ENCODE peak calls at places on chromosomes 4 and X, in nine cellular contexts. One of them, this sample, is unnamed.

GRCh38 chrX:154132366-154132765 is 11.7 kb upstream of the OPN1LW start:
- DNase-seq in Calu3: no peak
- DNase-seq in choroid plexus epithelial cell: no peak
- DNase-seq in transverse colon: no peak
- DNase-seq in DND-41: no peak
- DNase-seq in RWPE1: no peak
- DNase-seq in epithelial cell of esophagus: no peak
- DNase-seq in neural progenitor cell: no peak
- DNase-seq in WTC11: no peak
- DNase-seq in this sample: no peak

GRCh38 chr4:132097046-132097445 is 1052.0 kb upstream of the PCDH10 start:
- DNase-seq in neural progenitor cell: no peak
- DNase-seq in epithelial cell of esophagus: no peak
- DNase-seq in Calu3: no peak
- DNase-seq in choroid plexus epithelial cell: no peak
- DNase-seq in RWPE1: no peak
- DNase-seq in WTC11: no peak
- DNase-seq in transverse colon: no peak
- DNase-seq in DND-41: no peak
- DNase-seq in this sample: no peak

GRCh38 chr4:7066493-7066892 is 1.4 kb downstream of the GRPEL1 start:
- DNase-seq in neural progenitor cell: no peak
- DNase-seq in WTC11: no peak
- DNase-seq in transverse colon: peak
- DNase-seq in epithelial cell of esophagus: no peak
- DNase-seq in RWPE1: no peak
- DNase-seq in choroid plexus epithelial cell: no peak
- DNase-seq in Calu3: no peak
- DNase-seq in DND-41: no peak
- DNase-seq in this sample: no peak

GRCh38 chrX:111492085-111492484 is 19.4 kb upstream of the SERTM2 start:
- DNase-seq in epithelial cell of esophagus: no peak
- DNase-seq in DND-41: no peak
- DNase-seq in transverse colon: no peak
- DNase-seq in neural progenitor cell: no peak
- DNase-seq in choroid plexus epithelial cell: no peak
- DNase-seq in Calu3: no peak
- DNase-seq in RWPE1: no peak
- DNase-seq in WTC11: no peak
- DNase-seq in this sample: no peak

GRCh38 chr4:12844111-12844510 is 640.0 kb downstream of the RAB28 start:
- DNase-seq in choroid plexus epithelial cell: no peak
- DNase-seq in WTC11: no peak
- DNase-seq in DND-41: no peak
- DNase-seq in neural progenitor cell: no peak
- DNase-seq in RWPE1: no peak
- DNase-seq in epithelial cell of esophagus: peak
- DNase-seq in transverse colon: no peak
- DNase-seq in Calu3: no peak
- DNase-seq in this sample: no peak

GRCh38 chr4:79697444-79697843 is 289.4 kb upstream of the GK2 start:
- DNase-seq in choroid plexus epithelial cell: no peak
- DNase-seq in RWPE1: no peak
- DNase-seq in DND-41: no peak
- DNase-seq in transverse colon: no peak
- DNase-seq in Calu3: no peak
- DNase-seq in epithelial cell of esophagus: no peak
- DNase-seq in WTC11: no peak
- DNase-seq in neural progenitor cell: no peak
- DNase-seq in this sample: no peak

GRCh38 chr4:40099010-40099409 is 42.4 kb downstream of the N4BP2 start:
- DNase-seq in WTC11: no peak
- DNase-seq in DND-41: no peak
- DNase-seq in neural progenitor cell: no peak
- DNase-seq in transverse colon: no peak
- DNase-seq in Calu3: no peak
- DNase-seq in choroid plexus epithelial cell: peak
- DNase-seq in RWPE1: no peak
- DNase-seq in epithelial cell of esophagus: no peak
- DNase-seq in this sample: no peak

GRCh38 chr4:106186201-106186600 is 129.8 kb downstream of the TBCK start:
- DNase-seq in WTC11: no peak
- DNase-seq in choroid plexus epithelial cell: no peak
- DNase-seq in Calu3: no peak
- DNase-seq in epithelial cell of esophagus: no peak
- DNase-seq in neural progenitor cell: no peak
- DNase-seq in RWPE1: no peak
- DNase-seq in DND-41: no peak
- DNase-seq in transverse colon: no peak
- DNase-seq in this sample: no peak

GRCh38 chr4:156931267-156931666 is 40.3 kb downstream of the PDGFC start:
- DNase-seq in epithelial cell of esophagus: peak
- DNase-seq in transverse colon: peak
- DNase-seq in RWPE1: peak
- DNase-seq in choroid plexus epithelial cell: peak
- DNase-seq in DND-41: no peak
- DNase-seq in Calu3: peak
- DNase-seq in WTC11: no peak
- DNase-seq in neural progenitor cell: no peak
- DNase-seq in this sample: no peak

GRCh38 chrX:131316260-131316659 is 27.2 kb upstream of the IGSF1 start:
- DNase-seq in transverse colon: no peak
- DNase-seq in RWPE1: no peak
- DNase-seq in epithelial cell of esophagus: no peak
- DNase-seq in DND-41: no peak
- DNase-seq in WTC11: no peak
- DNase-seq in neural progenitor cell: no peak
- DNase-seq in choroid plexus epithelial cell: no peak
- DNase-seq in Calu3: no peak
- DNase-seq in this sample: no peak
- TF ChIP-seq CTCF in transverse colon: no peak
- TF ChIP-seq CTCF in RWPE1: no peak
- TF ChIP-seq CTCF in epithelial cell of esophagus: no peak
- TF ChIP-seq CTCF in DND-41: no peak
- TF ChIP-seq CTCF in WTC11: no peak
- TF ChIP-seq CTCF in neural progenitor cell: no peak
- TF ChIP-seq CTCF in choroid plexus epithelial cell: no peak
- TF ChIP-seq CTCF in Calu3: no peak
- TF ChIP-seq CTCF in this sample: no peak

DNA sequence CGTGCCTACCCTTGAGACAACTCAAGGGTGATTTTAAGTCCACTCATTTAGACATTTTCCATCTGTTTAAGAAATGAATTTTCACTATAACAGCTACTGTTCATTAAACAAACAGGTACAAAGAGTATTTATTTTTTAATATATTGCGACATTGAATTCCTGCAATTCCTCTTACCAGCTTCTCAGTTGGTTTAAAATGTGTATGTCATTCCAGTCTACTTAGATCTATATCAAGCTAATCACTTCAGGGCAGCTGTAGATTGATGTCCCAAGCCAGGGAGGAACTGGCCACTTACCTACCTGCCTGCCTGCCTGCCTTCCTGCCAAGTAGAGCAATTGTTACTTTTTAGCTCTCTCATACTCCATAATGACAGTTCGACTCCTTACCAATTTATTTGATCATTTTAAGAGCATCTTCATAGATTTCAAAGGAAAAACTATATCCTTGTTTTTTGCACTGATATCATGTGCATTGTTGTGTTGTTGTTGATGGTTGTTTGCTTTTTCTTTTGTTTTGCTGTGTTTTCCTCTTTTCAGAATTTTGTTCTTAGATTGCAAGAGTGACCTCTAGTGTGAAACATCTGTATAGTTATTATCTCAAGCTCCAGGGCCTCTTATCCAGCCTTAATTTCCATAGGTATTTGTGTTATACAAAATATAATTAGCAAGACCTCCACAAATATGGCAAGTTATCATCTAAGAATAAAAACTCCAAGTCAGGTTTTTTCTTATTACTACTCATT is 120.9 kb upstream of the NRK start:
- DNase-seq in Calu3: no peak
- DNase-seq in epithelial cell of esophagus: peak
- DNase-seq in DND-41: no peak
- DNase-seq in transverse colon: no peak
- DNase-seq in neural progenitor cell: no peak
- DNase-seq in WTC11: no peak
- DNase-seq in RWPE1: peak
- DNase-seq in choroid plexus epithelial cell: peak
- DNase-seq in this sample: no peak
- TF ChIP-seq CTCF in Calu3: no peak
- TF ChIP-seq CTCF in epithelial cell of esophagus: peak
- TF ChIP-seq CTCF in DND-41: no peak
- TF ChIP-seq CTCF in transverse colon: no peak
- TF ChIP-seq CTCF in neural progenitor cell: peak
- TF ChIP-seq CTCF in WTC11: no peak
- TF ChIP-seq CTCF in RWPE1: peak
- TF ChIP-seq CTCF in choroid plexus epithelial cell: peak
- TF ChIP-seq CTCF in this sample: no peak

GRCh38 chr4:133483600-133484246 is 334.6 kb downstream of the PCDH10 start:
- DNase-seq in RWPE1: no peak
- DNase-seq in DND-41: no peak
- DNase-seq in epithelial cell of esophagus: peak
- DNase-seq in choroid plexus epithelial cell: peak
- DNase-seq in WTC11: no peak
- DNase-seq in neural progenitor cell: peak
- DNase-seq in transverse colon: no peak
- DNase-seq in Calu3: peak
- DNase-seq in this sample: no peak
- TF ChIP-seq CTCF in RWPE1: peak
- TF ChIP-seq CTCF in DND-41: peak
- TF ChIP-seq CTCF in epithelial cell of esophagus: peak
- TF ChIP-seq CTCF in choroid plexus epithelial cell: peak
- TF ChIP-seq CTCF in WTC11: no peak
- TF ChIP-seq CTCF in neural progenitor cell: peak
- TF ChIP-seq CTCF in transverse colon: no peak
- TF ChIP-seq CTCF in Calu3: no peak
- TF ChIP-seq CTCF in this sample: no peak

GRCh38 chrX:29229802-29230201 is 642.6 kb downstream of the IL1RAPL1 start:
- DNase-seq in epithelial cell of esophagus: peak
- DNase-seq in transverse colon: no peak
- DNase-seq in RWPE1: no peak
- DNase-seq in WTC11: no peak
- DNase-seq in neural progenitor cell: no peak
- DNase-seq in DND-41: no peak
- DNase-seq in Calu3: no peak
- DNase-seq in choroid plexus epithelial cell: no peak
- DNase-seq in this sample: no peak

GRCh38 chrX:29233592-29234179 is 646.4 kb downstream of the IL1RAPL1 start:
- DNase-seq in neural progenitor cell: no peak
- DNase-seq in RWPE1: no peak
- DNase-seq in WTC11: no peak
- DNase-seq in Calu3: no peak
- DNase-seq in transverse colon: no peak
- DNase-seq in epithelial cell of esophagus: no peak
- DNase-seq in choroid plexus epithelial cell: no peak
- DNase-seq in DND-41: no peak
- DNase-seq in this sample: no peak

GRCh38 chrX:29231800-29232199 is 644.6 kb downstream of the IL1RAPL1 start:
- DNase-seq in choroid plexus epithelial cell: peak
- DNase-seq in neural progenitor cell: no peak
- DNase-seq in RWPE1: no peak
- DNase-seq in Calu3: no peak
- DNase-seq in transverse colon: no peak
- DNase-seq in WTC11: no peak
- DNase-seq in DND-41: no peak
- DNase-seq in epithelial cell of esophagus: peak
- DNase-seq in this sample: no peak
- TF ChIP-seq CTCF in choroid plexus epithelial cell: peak
- TF ChIP-seq CTCF in neural progenitor cell: peak
- TF ChIP-seq CTCF in RWPE1: no peak
- TF ChIP-seq CTCF in Calu3: no peak
- TF ChIP-seq CTCF in transverse colon: no peak
- TF ChIP-seq CTCF in WTC11: no peak
- TF ChIP-seq CTCF in DND-41: peak
- TF ChIP-seq CTCF in epithelial cell of esophagus: peak
- TF ChIP-seq CTCF in this sample: no peak

GRCh38 chr4:121824171-121824527 is 466 bp upstream of the CCNA2 start:
- DNase-seq in RWPE1: no peak
- DNase-seq in neural progenitor cell: no peak
- DNase-seq in DND-41: no peak
- DNase-seq in choroid plexus epithelial cell: no peak
- DNase-seq in Calu3: no peak
- DNase-seq in transverse colon: no peak
- DNase-seq in epithelial cell of esophagus: no peak
- DNase-seq in WTC11: no peak
- DNase-seq in this sample: no peak

GRCh38 chr4:121822796-121823504 is 733 bp downstream of the CCNA2 start:
- DNase-seq in DND-41: peak
- DNase-seq in RWPE1: peak
- DNase-seq in neural progenitor cell: peak
- DNase-seq in Calu3: peak
- DNase-seq in transverse colon: peak
- DNase-seq in epithelial cell of esophagus: peak
- DNase-seq in choroid plexus epithelial cell: peak
- DNase-seq in WTC11: peak
- DNase-seq in this sample: no peak

GRCh38 chr4:121822047-121822446 is 1.6 kb downstream of the CCNA2 start:
- DNase-seq in Calu3: no peak
- DNase-seq in DND-41: no peak
- DNase-seq in WTC11: no peak
- DNase-seq in transverse colon: no peak
- DNase-seq in RWPE1: no peak
- DNase-seq in choroid plexus epithelial cell: no peak
- DNase-seq in neural progenitor cell: no peak
- DNase-seq in epithelial cell of esophagus: no peak
- DNase-seq in this sample: no peak

GRCh38 chr4:121824950-121825349 is 1.3 kb upstream of the CCNA2 start:
- DNase-seq in DND-41: no peak
- DNase-seq in RWPE1: no peak
- DNase-seq in WTC11: no peak
- DNase-seq in choroid plexus epithelial cell: no peak
- DNase-seq in neural progenitor cell: no peak
- DNase-seq in epithelial cell of esophagus: no peak
- DNase-seq in Calu3: no peak
- DNase-seq in transverse colon: no peak
- DNase-seq in this sample: no peak

DNA sequence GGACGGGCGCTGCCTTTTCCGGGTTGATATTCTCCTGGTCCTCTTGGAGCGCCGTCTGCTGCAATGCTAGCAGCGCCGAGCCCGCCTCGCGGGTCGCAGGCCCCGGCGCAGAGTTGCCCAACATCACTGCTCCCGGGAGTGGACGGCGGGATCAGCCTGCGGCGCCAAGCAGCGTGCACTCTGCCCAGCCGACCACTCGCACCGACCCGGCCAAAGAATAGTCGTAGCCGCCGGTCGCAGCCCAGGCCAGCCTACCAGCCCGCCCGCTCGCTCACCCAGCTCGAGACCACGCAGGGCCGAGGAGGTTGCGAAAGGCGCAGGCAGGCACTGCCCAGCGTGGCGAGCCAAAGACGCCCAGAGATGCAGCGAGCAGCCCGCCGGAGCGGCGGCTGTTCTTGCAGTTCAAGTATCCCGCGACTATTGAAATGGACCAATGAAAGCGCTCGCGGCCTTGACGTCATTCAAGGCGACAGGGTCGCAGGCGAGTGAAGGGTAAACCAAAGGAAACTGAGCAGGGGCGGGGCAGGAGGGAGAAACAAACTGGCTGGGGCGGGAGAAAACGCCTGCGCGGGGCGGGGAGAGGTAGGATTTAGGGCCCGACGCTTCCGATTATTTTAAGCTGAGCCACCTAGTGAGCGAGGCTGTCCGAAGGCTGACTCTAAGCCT is at the start of gene CCNA2:
- DNase-seq in RWPE1: peak
- DNase-seq in choroid plexus epithelial cell: peak
- DNase-seq in DND-41: peak
- DNase-seq in epithelial cell of esophagus: peak
- DNase-seq in WTC11: peak
- DNase-seq in transverse colon: peak
- DNase-seq in Calu3: peak
- DNase-seq in neural progenitor cell: peak
- DNase-seq in this sample: peak
- TF ChIP-seq CTCF in RWPE1: no peak
- TF ChIP-seq CTCF in choroid plexus epithelial cell: no peak
- TF ChIP-seq CTCF in DND-41: no peak
- TF ChIP-seq CTCF in epithelial cell of esophagus: no peak
- TF ChIP-seq CTCF in WTC11: no peak
- TF ChIP-seq CTCF in transverse colon: no peak
- TF ChIP-seq CTCF in Calu3: no peak
- TF ChIP-seq CTCF in neural progenitor cell: no peak
- TF ChIP-seq CTCF in this sample: no peak

This sample was measured in omental fat pad.